ENCODE peak calls at places on chromosomes 1 and 21, in five cellular contexts. R is MM.1S, A is neural crest cell, F is Calu3, S is AG09309. I is an unnamed sample.

GRCh38 chr1:40389871-40390560 is 16.5 kb downstream of the SMAP2 start:
- DNase-seq in F (no peak), S (peak), A (no peak), R (peak), I (no peak)

GRCh38 chr1:18618546-18619466 is 11.8 kb upstream of the PAX7 start:
- DNase-seq in F (peak), S (no peak), R (no peak), A (no peak), I (no peak)

GRCh38 chr1:4778056-4778455 is 123.6 kb downstream of the AJAP1 start:
- DNase-seq in R (no peak), A (peak), S (no peak), F (no peak), I (no peak)

GRCh38 chr1:214241060-214241459 is 39.9 kb upstream of the SMYD2 start:
- DNase-seq in F (no peak), S (no peak), A (no peak), R (no peak), I (no peak)

GRCh38 chr1:207388721-207389120 is 65.4 kb upstream of the CR2 start:
- DNase-seq in F (no peak), S (no peak), R (no peak), A (no peak), I (no peak)

GRCh38 chr1:30051777-30052176 is 671.6 kb downstream of the MATN1 start:
- DNase-seq in S (no peak), F (no peak), A (no peak), R (no peak), I (no peak)

GRCh38 chr1:239922778-239923522 is 168.7 kb upstream of the FMN2 start:
- DNase-seq in F (no peak), A (no peak), R (no peak), S (no peak), I (no peak)

GRCh38 chr1:50105430-50105829 is 3.3 kb upstream of the ELAVL4 start:
- DNase-seq in S (no peak), A (no peak), F (no peak), R (no peak), I (no peak)

GRCh38 chr1:178075323-178075722 is 18.6 kb upstream of the RASAL2 start:
- DNase-seq in S (no peak), F (no peak), A (no peak), R (no peak), I (no peak)

DNA sequence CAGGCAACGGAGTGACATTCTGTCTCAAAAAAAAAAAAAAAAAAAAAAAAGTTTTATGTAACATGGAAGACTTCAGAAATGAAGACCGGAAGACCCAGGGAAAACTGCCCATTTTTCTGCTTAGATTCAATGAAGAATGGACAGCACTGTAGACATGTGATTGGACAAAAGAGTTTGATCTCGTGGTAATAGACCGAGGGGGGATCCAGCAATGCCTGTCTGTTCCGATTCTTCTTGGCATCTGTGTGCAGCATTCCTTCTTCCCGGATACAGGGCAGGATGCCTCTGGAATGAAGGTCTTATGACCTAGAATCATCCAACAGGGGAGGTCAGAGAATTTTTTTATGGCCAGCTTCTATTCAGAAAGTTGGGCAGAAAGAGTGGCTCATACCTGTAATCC is 5.6 kb upstream of the LYST start:
- DNase-seq in R (no peak), F (no peak), S (no peak), A (no peak), I (no peak)
- TF ChIP-seq CTCF in R (no peak), F (no peak), S (no peak), A (no peak), I (no peak)

GRCh38 chr1:7449750-7450149 is 321.3 kb upstream of the VAMP3 start:
- DNase-seq in S (no peak), R (no peak), A (no peak), F (no peak), I (no peak)

GRCh38 chr1:7447093-7447492 is 324.0 kb upstream of the VAMP3 start:
- DNase-seq in S (no peak), A (no peak), F (no peak), R (no peak), I (no peak)

GRCh38 chr1:7448986-7449385 is 322.1 kb upstream of the VAMP3 start:
- DNase-seq in S (no peak), R (no peak), A (no peak), F (no peak), I (no peak)

GRCh38 chr1:7450772-7451171 is 320.3 kb upstream of the VAMP3 start:
- DNase-seq in S (no peak), F (no peak), A (no peak), R (no peak), I (no peak)

GRCh38 chr1:7447736-7448135 is 323.4 kb upstream of the VAMP3 start:
- DNase-seq in F (no peak), A (no peak), S (no peak), R (no peak), I (no peak)
- TF ChIP-seq CTCF in F (no peak), A (no peak), S (no peak), R (no peak), I (no peak)

GRCh38 chr1:37887986-37888700 is 28.8 kb upstream of the MTF1 start:
- DNase-seq in A (no peak), R (no peak), S (no peak), F (no peak), I (no peak)

GRCh38 chr1:37892151-37893047 is 33.0 kb upstream of the MTF1 start:
- DNase-seq in F (no peak), R (no peak), A (no peak), S (peak), I (no peak)

DNA sequence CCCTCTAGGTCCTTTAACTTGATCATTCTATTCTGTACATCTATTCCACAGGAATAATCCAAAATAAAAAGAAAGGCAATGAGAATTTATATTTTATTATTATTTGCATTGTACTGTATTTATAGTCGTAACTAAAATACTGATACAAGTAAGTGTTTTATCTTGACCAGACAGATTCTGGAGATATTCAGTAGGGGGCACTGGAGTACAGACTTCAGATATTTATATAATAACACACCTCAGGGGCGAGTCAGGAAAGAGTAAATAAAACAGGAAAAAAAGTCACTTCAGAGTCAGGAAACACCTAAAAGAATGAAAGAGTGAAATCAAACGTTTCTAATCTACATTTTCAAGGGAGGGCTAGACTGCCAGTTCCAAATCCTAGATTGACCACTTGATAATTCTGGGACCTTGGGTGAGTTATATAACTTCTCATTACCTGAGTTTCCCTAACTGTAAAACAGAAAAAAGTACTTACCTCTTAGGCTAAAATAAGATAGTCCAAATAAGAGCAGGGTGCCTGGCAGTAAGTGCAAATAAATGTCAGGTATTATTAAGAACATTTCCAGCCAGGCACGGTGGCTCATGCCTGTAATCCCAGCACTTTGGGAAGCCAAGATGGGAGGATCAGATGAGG is 31.1 kb upstream of the MTF1 start:
- DNase-seq in S (peak), F (peak), R (no peak), A (no peak), I (peak)
- TF ChIP-seq CTCF in S (peak), F (peak), R (peak), A (peak), I (peak)

GRCh38 chr1:227449051-227449450 is 114.3 kb upstream of the ZNF678 start:
- DNase-seq in A (peak), R (peak), S (no peak), F (peak), I (peak)
- TF ChIP-seq CTCF in A (peak), R (peak), S (peak), F (peak), I (no peak)

DNA sequence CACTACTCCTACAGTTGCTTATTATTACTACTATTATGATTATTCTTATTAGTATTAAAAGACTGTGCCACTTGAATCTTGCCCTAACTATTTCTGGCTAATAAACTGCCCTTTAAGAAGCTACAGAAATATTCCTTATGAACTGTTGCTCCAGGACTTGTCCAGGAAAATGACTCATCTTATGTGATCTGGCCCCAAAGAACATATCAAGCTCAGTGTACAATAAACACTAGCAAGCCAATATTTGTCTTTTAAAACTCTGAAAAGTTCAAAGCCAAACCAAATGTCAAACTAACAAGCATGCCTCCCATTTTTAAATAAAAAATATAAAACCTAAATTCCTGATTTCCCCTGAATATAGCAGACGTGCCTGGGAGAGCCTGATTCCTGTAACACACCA is 88.7 kb upstream of the SIM2 start:
- DNase-seq in A (no peak), S (no peak), R (no peak), F (no peak), I (no peak)
- TF ChIP-seq CTCF in A (no peak), S (no peak), R (no peak), F (no peak), I (no peak)

I was measured in GM20000.